ENCODE peak calls at places on chromosomes 1 and 21, in four cellular contexts. G, P, R and A are unnamed samples.

GRCh38 chr1:39643705-39644104 is 4.3 kb upstream of the HEYL start:
- DNase-seq in G (no peak), P (no peak), R (no peak), A (no peak)

GRCh38 chr1:74586253-74586897 is 74.0 kb upstream of the LRRC53 start:
- DNase-seq in G (no peak), P (peak; percentile 44), R (no peak), A (no peak)

GRCh38 chr1:117795190-117795589 is 134.2 kb downstream of the GDAP2 start:
- DNase-seq in G (no peak), P (no peak), R (no peak), A (no peak)

GRCh38 chr1:234926574-234927311 is 201.9 kb downstream of the TOMM20 start:
- DNase-seq in G (peak; percentile 18), P (no peak), R (no peak), A (no peak)

GRCh38 chr1:115218696-115219095 is 119.4 kb downstream of the NGF start:
- DNase-seq in G (no peak), P (no peak), R (no peak), A (no peak)

GRCh38 chr1:235901461-235901860 is 34.8 kb upstream of the LYST start:
- DNase-seq in G (no peak), P (peak; percentile 31), R (no peak), A (no peak)

GRCh38 chr1:197862671-197863070 is 39.8 kb upstream of the C1orf53 start:
- DNase-seq in G (no peak), P (no peak), R (no peak), A (no peak)

GRCh38 chr1:229653420-229653819 is 27.4 kb downstream of the URB2 start:
- DNase-seq in G (no peak), P (no peak), R (no peak), A (no peak)

GRCh38 chr21:29157084-29157483 is 26.6 kb downstream of the MAP3K7CL start:
- DNase-seq in G (no peak), P (no peak), R (no peak), A (no peak)

GRCh38 chr1:202656057-202656456 is 54.2 kb downstream of the SYT2 start:
- DNase-seq in G (peak; percentile 62), P (no peak), R (peak; percentile 39), A (no peak)

GRCh38 chr1:169322138-169322537 is 45.5 kb downstream of the NME7 start:
- DNase-seq in G (no peak), P (no peak), R (no peak), A (no peak)

GRCh38 chr1:246987083-246987690 is 20.7 kb downstream of the ZNF695 start:
- DNase-seq in G (no peak), P (no peak), R (no peak), A (no peak)

GRCh38 chr1:168121314-168122029 is 15.3 kb downstream of the GPR161 start:
- DNase-seq in G (no peak), P (no peak), R (no peak), A (no peak)

GRCh38 chr1:24696756-24697330 is 48.4 kb upstream of the CLIC4 start:
- DNase-seq in G (no peak), P (no peak), R (no peak), A (no peak)
- H3K9ac ChIP-seq in G (no peak overlapping the region), P (no peak overlapping the region), R (no peak overlapping the region), A (no peak overlapping the region)

GRCh38 chr1:27398405-27399149 is 6.2 kb downstream of the GPR3 start:
- DNase-seq in G (no peak), P (no peak), R (no peak), A (no peak)
- H3K9ac ChIP-seq in G (no peak overlapping the region), P (no peak overlapping the region), R (no peak overlapping the region), A (no peak overlapping the region)

DNA sequence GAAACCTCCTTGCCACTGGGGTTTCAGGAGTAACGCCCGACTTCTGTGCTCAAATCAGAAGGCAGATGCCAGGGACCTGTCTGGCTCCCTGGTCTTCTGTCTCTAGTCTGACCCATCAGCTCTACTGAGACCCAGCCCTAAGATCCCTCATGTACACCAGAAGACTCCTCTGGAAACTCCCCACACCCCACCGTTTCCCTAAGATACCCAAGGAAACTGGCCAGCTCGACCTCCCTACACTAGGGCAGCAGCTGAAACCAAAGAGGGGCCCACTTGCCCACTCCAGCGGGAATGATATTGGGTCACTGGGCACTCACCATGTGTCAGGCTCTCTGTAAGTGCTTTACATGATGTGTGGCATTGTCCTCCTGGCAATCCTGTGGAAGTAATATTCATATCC is 469 bp upstream of the S100A16 start:
- DNase-seq in G (no peak), P (no peak), R (no peak), A (no peak)
- H3K9ac ChIP-seq in G (no peak overlapping the region), P (no peak overlapping the region), R (no peak overlapping the region), A (no peak overlapping the region)

GRCh38 chr1:157043685-157044084 is 1.9 kb downstream of the ARHGEF11 start:
- DNase-seq in G (no peak), P (no peak), R (no peak), A (no peak)

GRCh38 chr1:157045251-157046218 is at the start of gene ARHGEF11:
- DNase-seq in G (peak; percentile 90), P (no peak), R (peak; percentile 95), A (peak; percentile 3)

GRCh38 chr1:157042852-157043251 is 2.7 kb downstream of the ARHGEF11 start:
- DNase-seq in G (no peak), P (no peak), R (no peak), A (no peak)

GRCh38 chr1:157047064-157047410 is 1.5 kb upstream of the ARHGEF11 start:
- DNase-seq in G (no peak), P (no peak), R (no peak), A (no peak)

DNA sequence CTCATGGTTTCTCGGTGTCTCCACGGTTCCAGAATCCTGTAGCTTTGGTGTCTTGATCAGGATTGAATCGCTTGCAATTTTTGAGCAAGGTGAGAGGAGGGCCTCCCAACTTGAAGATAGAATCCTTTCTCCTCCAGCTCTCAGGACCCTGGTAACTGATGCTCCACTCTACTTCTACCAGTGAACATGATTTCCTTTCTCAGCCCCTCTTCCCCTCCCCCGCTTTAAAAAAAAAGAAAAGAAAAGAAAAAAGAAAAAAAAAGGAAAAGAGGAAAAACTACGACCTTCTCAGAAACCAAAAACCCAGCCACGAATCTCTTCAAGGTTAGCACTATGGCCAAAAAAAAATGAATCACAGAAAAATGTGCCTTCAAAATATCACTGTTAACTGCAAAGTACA is 1.2 kb downstream of the ARHGEF11 start:
- DNase-seq in G (no peak), P (no peak), R (no peak), A (no peak)
- H3K9ac ChIP-seq in G (peak overlapping the region; percentile 63), P (no peak overlapping the region), R (peak overlapping the region; percentile 68), A (peak overlapping the region; percentile 95)

GRCh38 chr21:43307677-43308070 is 119.3 kb downstream of the SIK1 start:
- DNase-seq in G (no peak), P (no peak), R (no peak), A (no peak)
- H3K9ac ChIP-seq in G (no peak overlapping the region), P (no peak overlapping the region), R (no peak overlapping the region), A (no peak overlapping the region)

DNA sequence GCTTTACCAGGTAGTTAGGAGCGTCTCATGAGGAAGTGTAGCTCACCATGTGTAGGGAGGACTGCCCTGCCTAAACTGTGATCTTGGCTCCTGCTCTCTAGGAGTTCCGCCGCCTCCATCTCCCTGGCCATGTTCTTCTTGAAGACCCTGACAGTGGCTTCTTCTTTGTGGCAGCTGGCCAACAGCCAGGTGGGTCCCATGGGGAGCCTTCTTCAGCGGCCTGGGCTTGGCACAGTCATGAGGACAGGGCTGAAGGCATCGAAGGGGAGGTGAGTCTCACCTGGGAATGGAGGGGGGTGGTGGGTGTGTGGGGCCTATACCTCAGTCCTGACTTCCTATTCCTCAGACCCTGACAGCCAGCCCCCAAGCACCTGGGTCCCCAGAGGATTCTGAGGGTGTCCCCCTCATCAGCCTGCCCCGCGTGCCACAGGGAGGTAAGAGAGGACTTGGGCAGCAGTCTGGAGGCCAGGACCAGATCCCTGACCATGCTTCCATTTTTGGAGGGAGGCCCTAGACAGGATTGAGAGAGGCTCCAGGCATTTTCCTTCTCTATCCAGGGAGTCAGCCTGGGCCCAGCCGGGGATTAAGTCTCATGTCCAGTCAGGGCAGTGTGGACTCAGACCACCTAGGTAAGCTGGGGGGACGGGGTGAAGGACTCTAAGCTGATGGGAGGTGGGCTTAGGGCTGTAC is 21.4 kb downstream of the HYI start:
- DNase-seq in G (no peak), P (no peak), R (no peak), A (no peak)
- H3K9ac ChIP-seq in G (no peak overlapping the region), P (no peak overlapping the region), R (no peak overlapping the region), A (no peak overlapping the region)